ENCODE peak calls at places on chromosomes 6 and 20, in four cellular contexts. Z is endothelial cell, H is neural progenitor cell, C is psoas muscle. B is an unnamed sample.

GRCh38 chr20:37455659-37456058 is 65.4 kb upstream of the NNAT start:
- DNase-seq in H (no peak), Z (no peak), C (no peak), B (no peak)

GRCh38 chr6:148054219-148054618 is 288.4 kb upstream of the SASH1 start:
- DNase-seq in H (no peak), Z (no peak), C (no peak), B (no peak)

GRCh38 chr20:54774423-54774822 is 299.0 kb downstream of the DOK5 start:
- DNase-seq in C (no peak), H (no peak), Z (no peak), B (no peak)

GRCh38 chr6:30709101-30709868 is 7.8 kb downstream of the MDC1 start:
- DNase-seq in Z (no peak), C (no peak), H (no peak), B (no peak)

GRCh38 chr6:55925292-55925691 is 49.9 kb upstream of the BMP5 start:
- DNase-seq in Z (no peak), H (no peak), C (no peak), B (no peak)

GRCh38 chr6:130674604-130675003 is 152.6 kb upstream of the SMLR1 start:
- DNase-seq in Z (no peak), C (no peak), H (no peak), B (no peak)

GRCh38 chr6:133548409-133548808 is 307.3 kb downstream of the EYA4 start:
- DNase-seq in Z (no peak), H (peak; percentile 13), C (no peak), B (no peak)

GRCh38 chr6:129485746-129486145 is 224.2 kb downstream of the ARHGAP18 start:
- DNase-seq in C (no peak), H (no peak), Z (no peak), B (no peak)

GRCh38 chr6:114342086-114342825 is 567 bp downstream of the HS3ST5 start:
- DNase-seq in H (peak; percentile 70), Z (peak; percentile 20), C (peak; percentile 11), B (peak; percentile 15)

GRCh38 chr6:134764741-134765140 is 185.2 kb downstream of the ALDH8A1 start:
- DNase-seq in Z (no peak), C (no peak), H (no peak), B (no peak)

GRCh38 chr6:4164043-4164442 is 28.7 kb upstream of the ECI2 start:
- DNase-seq in H (no peak), Z (no peak), C (no peak), B (no peak)

GRCh38 chr20:2840967-2841531 is 504 bp downstream of the VPS16 start:
- DNase-seq in Z (peak; percentile 55), H (peak; percentile 55), C (peak; percentile 82), B (peak; percentile 28)

GRCh38 chr6:98927534-98927933 is 20.2 kb downstream of the FBXL4 start:
- DNase-seq in Z (no peak), H (no peak), C (no peak), B (no peak)

GRCh38 chr6:39453956-39454524 is 131.5 kb upstream of the KCNK16 start:
- DNase-seq in H (no peak), C (no peak), Z (no peak), B (no peak)

GRCh38 chr6:35400901-35401311 is 51.2 kb upstream of the FANCE start:
- DNase-seq in C (no peak), H (no peak), Z (no peak), B (no peak)

GRCh38 chr6:30821862-30822784 is 62.2 kb upstream of the DDR1 start:
- DNase-seq in H (peak; percentile 46), Z (no peak), C (no peak), B (no peak)

GRCh38 chr6:9502991-9503761 is 911.7 kb downstream of the TFAP2A start:
- DNase-seq in C (no peak), H (peak; percentile 71), Z (no peak), B (no peak)

GRCh38 chr6:79627422-79627821 is 3.7 kb upstream of the SH3BGRL2 start:
- DNase-seq in Z (no peak), H (no peak), C (no peak), B (no peak)

GRCh38 chr6:667253-667927 is 10.5 kb upstream of the HUS1B start:
- DNase-seq in H (no peak), C (no peak), Z (no peak), B (no peak)

GRCh38 chr20:5211803-5212714 is 85.3 kb downstream of the CDS2 start:
- DNase-seq in Z (no peak), H (no peak), C (no peak), B (no peak)

GRCh38 chr20:8616792-8617191 is 452.1 kb upstream of the PLCB4 start:
- DNase-seq in C (no peak), Z (no peak), H (no peak), B (no peak)

GRCh38 chr20:11170565-11170964 is 496.8 kb upstream of the JAG1 start:
- DNase-seq in Z (no peak), C (no peak), H (no peak), B (no peak)

GRCh38 chr20:57281900-57282299 is 15.5 kb upstream of the BMP7 start:
- DNase-seq in H (no peak), Z (no peak), C (no peak), B (no peak)

GRCh38 chr6:10481101-10481500 is 40.0 kb upstream of the GCNT2 start:
- DNase-seq in Z (no peak), C (no peak), H (no peak), B (no peak)

GRCh38 chr20:20568604-20569205 is 143.7 kb downstream of the RALGAPA2 start:
- DNase-seq in H (peak; percentile 60), Z (peak; percentile 25), C (no peak), B (no peak)

GRCh38 chr6:132391391-132392291 is 9.6 kb downstream of the MOXD1 start:
- DNase-seq in Z (no peak), H (peak; percentile 39), C (no peak), B (no peak)

GRCh38 chr20:17747431-17747846 is 47.7 kb downstream of the BANF2 start:
- DNase-seq in Z (no peak), C (peak; percentile 40), H (no peak), B (no peak)

DNA sequence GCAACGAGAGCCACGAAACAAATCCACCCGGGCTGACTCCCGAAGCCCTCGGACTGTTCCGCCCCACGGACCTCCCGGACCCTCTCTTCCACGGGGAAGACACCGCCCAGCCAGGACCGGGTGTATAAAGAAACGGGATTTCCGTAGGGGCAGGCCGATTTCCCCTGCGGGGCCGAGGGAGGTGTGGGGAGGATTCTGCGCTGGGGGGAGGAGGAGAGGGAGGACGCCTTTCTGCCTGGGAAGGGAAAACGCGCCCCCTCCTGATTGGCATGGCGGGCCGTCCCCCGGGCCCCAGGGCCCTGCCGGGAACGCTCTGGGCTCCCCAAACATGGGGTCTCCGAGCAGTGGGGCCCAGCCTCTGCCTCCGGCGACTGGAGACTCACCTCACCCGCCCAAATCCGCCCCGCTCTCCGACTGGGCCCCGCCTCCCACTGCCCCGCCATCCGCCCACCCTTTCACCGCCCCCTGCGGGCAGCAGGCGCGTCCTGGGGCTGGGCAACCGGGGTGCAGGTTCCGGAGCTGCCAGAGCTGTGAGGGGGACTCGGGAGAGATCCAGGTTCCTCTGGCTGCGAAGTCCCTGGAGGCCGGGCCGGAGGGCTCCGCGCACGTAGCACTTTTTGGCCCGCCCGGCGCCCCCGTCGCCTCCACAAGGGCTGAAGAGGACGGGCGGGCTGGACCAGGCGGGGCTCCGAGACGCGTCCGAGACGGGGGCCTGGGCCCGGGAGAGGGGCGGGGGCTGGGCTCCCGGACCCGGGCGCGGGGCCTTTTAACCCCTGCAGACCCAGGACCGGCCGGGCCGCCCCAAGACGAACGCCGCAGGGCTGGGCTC is 586 bp upstream of the PPDPF start:
- DNase-seq in H (peak; percentile 93), Z (peak; percentile 76), C (no peak), B (peak; percentile 70)
- TF ChIP-seq CTCF in H (peak; percentile 31), Z (no peak), C (peak; percentile 32), B (peak; percentile 49)

GRCh38 chr6:69796081-69796626 is 656 bp downstream of the LMBRD1 start:
- DNase-seq in H (peak; percentile 65), C (no peak), Z (no peak), B (no peak)

GRCh38 chr6:69791065-69791471 is 5.7 kb downstream of the LMBRD1 start:
- DNase-seq in Z (no peak), H (no peak), C (no peak), B (no peak)

GRCh38 chr6:69796627-69797390 is at the start of gene LMBRD1:
- DNase-seq in Z (peak; percentile 100), H (peak; percentile 97), C (peak; percentile 98), B (peak; percentile 99)

GRCh38 chr6:69792292-69792691 is 4.5 kb downstream of the LMBRD1 start:
- DNase-seq in H (no peak), C (no peak), Z (no peak), B (no peak)

DNA sequence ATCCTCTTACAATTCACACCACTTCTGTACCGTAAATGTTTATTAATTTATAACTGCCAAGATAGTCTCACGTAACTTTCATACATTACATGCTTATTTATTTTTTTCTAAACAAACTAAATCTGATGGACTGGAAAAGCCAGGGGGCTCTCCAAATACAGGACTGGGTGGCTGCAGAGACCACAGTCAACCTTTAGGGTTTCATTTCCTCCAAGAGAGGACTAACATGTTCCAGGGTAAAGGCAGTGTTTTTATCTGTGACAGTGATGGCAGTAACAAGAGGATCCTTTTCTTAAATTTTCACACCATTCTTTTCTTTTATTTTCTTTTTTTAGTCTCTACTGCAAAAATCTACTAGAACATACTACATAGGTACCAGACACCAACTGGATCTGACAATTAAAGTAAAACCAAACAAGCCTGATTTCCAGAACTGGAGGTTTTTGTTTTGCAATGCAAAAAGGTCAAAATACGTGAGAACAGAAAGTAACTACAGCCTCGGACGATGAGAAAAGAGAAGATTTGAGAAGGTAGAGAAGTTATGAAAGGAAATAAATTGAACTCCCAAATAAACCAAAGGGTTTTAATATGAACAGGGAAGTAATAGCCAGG is 1.2 kb downstream of the LMBRD1 start:
- DNase-seq in C (no peak), Z (no peak), H (no peak), B (no peak)
- TF ChIP-seq CTCF in C (no peak), Z (no peak), H (no peak), B (no peak)

DNA sequence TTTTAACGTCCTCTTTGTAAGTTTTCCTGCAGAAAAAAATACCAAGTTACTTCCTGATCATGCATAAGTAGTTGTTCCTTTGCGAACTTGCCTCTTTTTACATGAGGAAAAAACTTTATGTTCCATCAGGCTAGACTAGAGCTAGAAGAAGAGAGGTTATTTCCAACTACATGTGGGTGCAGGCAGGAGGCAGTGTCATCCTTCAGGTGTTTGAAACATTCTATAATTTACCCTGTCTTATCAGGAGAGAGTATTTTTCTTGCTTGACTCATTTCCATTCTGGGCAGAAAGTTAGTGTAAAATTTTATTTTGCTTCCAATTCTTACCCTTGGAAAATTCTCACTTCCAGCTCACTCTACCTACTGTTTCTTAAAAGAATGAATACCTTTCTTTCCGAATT is 28.5 kb upstream of the EPHA7 start:
- DNase-seq in Z (no peak), C (no peak), H (no peak), B (no peak)
- TF ChIP-seq CTCF in Z (no peak), C (no peak), H (peak; percentile 43), B (no peak)

GRCh38 chr20:47251154-47252020 is 105.1 kb downstream of the ZMYND8 start:
- DNase-seq in C (no peak), H (no peak), Z (no peak), B (no peak)
- TF ChIP-seq CTCF in C (no peak), H (no peak), Z (no peak), B (no peak)